ENCODE peak calls at places on chromosomes 2 and 18, in six cellular contexts. One of them, this sample, is unnamed. For H3K36me3, the result is how much of the 10 kb centered on the place peaks cover.

GRCh38 chr2:203811491-203812221 is 55.9 kb upstream of the CTLA4 start:
- DNase-seq in breast epithelium: no peak
- DNase-seq in brain microvascular endothelial cell: peak
- DNase-seq in upper lobe of right lung: peak
- DNase-seq in small intestine: peak
- DNase-seq in IMR-90: peak
- DNase-seq in this sample: no peak

GRCh38 chr2:239263937-239264837 is 136.6 kb downstream of the HDAC4 start:
- DNase-seq in IMR-90: peak
- DNase-seq in upper lobe of right lung: peak
- DNase-seq in brain microvascular endothelial cell: no peak
- DNase-seq in small intestine: no peak
- DNase-seq in breast epithelium: peak
- DNase-seq in this sample: no peak

GRCh38 chr2:45459860-45460259 is 151.2 kb downstream of the SRBD1 start:
- DNase-seq in brain microvascular endothelial cell: no peak
- DNase-seq in breast epithelium: no peak
- DNase-seq in upper lobe of right lung: no peak
- DNase-seq in small intestine: peak
- DNase-seq in IMR-90: no peak
- DNase-seq in this sample: no peak

GRCh38 chr2:19228720-19229119 is 129.7 kb downstream of the OSR1 start:
- DNase-seq in upper lobe of right lung: no peak
- DNase-seq in IMR-90: no peak
- DNase-seq in brain microvascular endothelial cell: no peak
- DNase-seq in breast epithelium: peak
- DNase-seq in small intestine: no peak
- DNase-seq in this sample: no peak

GRCh38 chr2:109243526-109244425 is 114.8 kb downstream of the SH3RF3 start:
- DNase-seq in upper lobe of right lung: peak
- DNase-seq in IMR-90: no peak
- DNase-seq in breast epithelium: no peak
- DNase-seq in small intestine: no peak
- DNase-seq in brain microvascular endothelial cell: no peak
- DNase-seq in this sample: no peak

GRCh38 chr2:4745596-4745995 is 946.6 kb upstream of the SOX11 start:
- DNase-seq in IMR-90: no peak
- DNase-seq in small intestine: no peak
- DNase-seq in breast epithelium: no peak
- DNase-seq in upper lobe of right lung: no peak
- DNase-seq in brain microvascular endothelial cell: no peak
- DNase-seq in this sample: no peak

GRCh38 chr2:125456851-125457250 is 1199.1 kb upstream of the GYPC start:
- DNase-seq in brain microvascular endothelial cell: no peak
- DNase-seq in upper lobe of right lung: no peak
- DNase-seq in IMR-90: no peak
- DNase-seq in small intestine: no peak
- DNase-seq in breast epithelium: no peak
- DNase-seq in this sample: no peak

GRCh38 chr2:212032032-212032431 is 506.6 kb downstream of the ERBB4 start:
- DNase-seq in brain microvascular endothelial cell: peak
- DNase-seq in IMR-90: peak
- DNase-seq in small intestine: no peak
- DNase-seq in upper lobe of right lung: no peak
- DNase-seq in breast epithelium: no peak
- DNase-seq in this sample: no peak

GRCh38 chr2:10654069-10654468 is 35.7 kb downstream of the NOL10 start:
- DNase-seq in upper lobe of right lung: no peak
- DNase-seq in breast epithelium: no peak
- DNase-seq in small intestine: peak
- DNase-seq in IMR-90: peak
- DNase-seq in brain microvascular endothelial cell: no peak
- DNase-seq in this sample: no peak

GRCh38 chr2:239249781-239250180 is 151.0 kb downstream of the HDAC4 start:
- DNase-seq in IMR-90: peak
- DNase-seq in breast epithelium: no peak
- DNase-seq in brain microvascular endothelial cell: peak
- DNase-seq in upper lobe of right lung: no peak
- DNase-seq in small intestine: no peak
- DNase-seq in this sample: peak

GRCh38 chr18:37584952-37585695 is 19.5 kb upstream of the CELF4 start:
- DNase-seq in small intestine: no peak
- DNase-seq in IMR-90: no peak
- DNase-seq in breast epithelium: no peak
- DNase-seq in upper lobe of right lung: no peak
- DNase-seq in brain microvascular endothelial cell: no peak
- DNase-seq in this sample: no peak

GRCh38 chr2:21452678-21453077 is 328.9 kb downstream of the TDRD15 start:
- DNase-seq in IMR-90: no peak
- DNase-seq in brain microvascular endothelial cell: no peak
- DNase-seq in upper lobe of right lung: no peak
- DNase-seq in small intestine: no peak
- DNase-seq in breast epithelium: no peak
- DNase-seq in this sample: peak

GRCh38 chr18:2672872-2673271 is 17.3 kb downstream of the SMCHD1 start:
- DNase-seq in IMR-90: no peak
- DNase-seq in brain microvascular endothelial cell: no peak
- DNase-seq in upper lobe of right lung: no peak
- DNase-seq in small intestine: no peak
- DNase-seq in breast epithelium: no peak
- DNase-seq in this sample: no peak
- H3K36me3 ChIP-seq in IMR-90: under half
- H3K36me3 ChIP-seq in brain microvascular endothelial cell: under half
- H3K36me3 ChIP-seq in upper lobe of right lung: half or more
- H3K36me3 ChIP-seq in small intestine: under half
- H3K36me3 ChIP-seq in breast epithelium: under half
- H3K36me3 ChIP-seq in this sample: under half

GRCh38 chr2:36397040-36397616 is 41.5 kb downstream of the CRIM1 start:
- DNase-seq in breast epithelium: no peak
- DNase-seq in upper lobe of right lung: no peak
- DNase-seq in brain microvascular endothelial cell: no peak
- DNase-seq in IMR-90: peak
- DNase-seq in small intestine: no peak
- DNase-seq in this sample: no peak

GRCh38 chr2:36392854-36393253 is 37.3 kb downstream of the CRIM1 start:
- DNase-seq in upper lobe of right lung: no peak
- DNase-seq in small intestine: no peak
- DNase-seq in breast epithelium: no peak
- DNase-seq in IMR-90: no peak
- DNase-seq in brain microvascular endothelial cell: no peak
- DNase-seq in this sample: no peak

GRCh38 chr2:36394804-36395203 is 39.2 kb downstream of the CRIM1 start:
- DNase-seq in upper lobe of right lung: no peak
- DNase-seq in brain microvascular endothelial cell: no peak
- DNase-seq in IMR-90: no peak
- DNase-seq in breast epithelium: no peak
- DNase-seq in small intestine: peak
- DNase-seq in this sample: no peak

GRCh38 chr2:36395866-36396265 is 40.3 kb downstream of the CRIM1 start:
- DNase-seq in breast epithelium: no peak
- DNase-seq in IMR-90: no peak
- DNase-seq in small intestine: no peak
- DNase-seq in upper lobe of right lung: no peak
- DNase-seq in brain microvascular endothelial cell: no peak
- DNase-seq in this sample: no peak

DNA sequence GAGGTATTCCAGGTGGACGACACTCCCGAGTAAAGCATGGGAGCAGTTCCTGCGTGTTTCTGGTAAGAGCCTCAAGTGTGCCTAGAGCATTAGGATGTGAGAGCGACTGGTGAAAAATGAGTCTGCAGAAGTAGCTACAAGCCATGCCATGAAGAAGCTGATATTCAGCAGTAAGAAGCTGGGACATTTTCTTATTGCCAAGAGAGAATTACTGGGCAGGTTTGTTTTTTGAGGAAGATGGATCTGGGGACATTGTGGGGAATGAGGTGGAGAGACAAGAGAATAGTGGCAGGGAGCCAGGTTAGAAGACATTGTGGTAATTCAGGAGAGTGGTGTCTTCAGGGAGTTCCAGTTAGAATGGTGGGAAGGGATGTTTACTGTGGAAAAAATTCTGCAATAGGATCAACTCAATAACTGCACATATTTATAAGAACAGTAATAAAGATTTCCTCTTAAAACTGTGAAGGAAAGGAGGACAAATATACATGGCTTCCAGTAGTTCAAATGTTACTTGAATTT is 38.2 kb downstream of the CRIM1 start:
- DNase-seq in brain microvascular endothelial cell: no peak
- DNase-seq in breast epithelium: no peak
- DNase-seq in small intestine: no peak
- DNase-seq in upper lobe of right lung: no peak
- DNase-seq in IMR-90: no peak
- DNase-seq in this sample: no peak
- H3K36me3 ChIP-seq in brain microvascular endothelial cell: under half
- H3K36me3 ChIP-seq in breast epithelium: under half
- H3K36me3 ChIP-seq in small intestine: under half
- H3K36me3 ChIP-seq in upper lobe of right lung: under half
- H3K36me3 ChIP-seq in IMR-90: under half
- H3K36me3 ChIP-seq in this sample: under half

GRCh38 chr2:206163251-206163880 is 3.7 kb downstream of the EEF1B2 start:
- DNase-seq in breast epithelium: no peak
- DNase-seq in IMR-90: no peak
- DNase-seq in upper lobe of right lung: no peak
- DNase-seq in small intestine: no peak
- DNase-seq in brain microvascular endothelial cell: no peak
- DNase-seq in this sample: no peak
- H3K36me3 ChIP-seq in breast epithelium: under half
- H3K36me3 ChIP-seq in IMR-90: under half
- H3K36me3 ChIP-seq in upper lobe of right lung: under half
- H3K36me3 ChIP-seq in small intestine: under half
- H3K36me3 ChIP-seq in brain microvascular endothelial cell: under half
- H3K36me3 ChIP-seq in this sample: under half

GRCh38 chr2:138577066-138577465 is 75.5 kb downstream of the SPOPL start:
- DNase-seq in brain microvascular endothelial cell: no peak
- DNase-seq in upper lobe of right lung: no peak
- DNase-seq in IMR-90: no peak
- DNase-seq in breast epithelium: no peak
- DNase-seq in small intestine: no peak
- DNase-seq in this sample: no peak

GRCh38 chr2:138581909-138582308 is 80.3 kb downstream of the SPOPL start:
- DNase-seq in breast epithelium: no peak
- DNase-seq in upper lobe of right lung: no peak
- DNase-seq in small intestine: no peak
- DNase-seq in IMR-90: no peak
- DNase-seq in brain microvascular endothelial cell: no peak
- DNase-seq in this sample: no peak

GRCh38 chr2:138579556-138579955 is 78.0 kb downstream of the SPOPL start:
- DNase-seq in small intestine: no peak
- DNase-seq in IMR-90: no peak
- DNase-seq in brain microvascular endothelial cell: no peak
- DNase-seq in breast epithelium: no peak
- DNase-seq in upper lobe of right lung: no peak
- DNase-seq in this sample: no peak
- H3K36me3 ChIP-seq in small intestine: under half
- H3K36me3 ChIP-seq in IMR-90: under half
- H3K36me3 ChIP-seq in brain microvascular endothelial cell: under half
- H3K36me3 ChIP-seq in breast epithelium: under half
- H3K36me3 ChIP-seq in upper lobe of right lung: under half
- H3K36me3 ChIP-seq in this sample: under half